ENCODE peak calls at places on chromosomes 3 and 15, in six cellular contexts. One of them, this sample, is unnamed.
A peak's percentile ranks its signal among the peaks of the same experiment; 100 is the strongest.

GRCh38 chr3:101518421-101518871 is 5.4 kb upstream of the SENP7 start:
- DNase-seq in HL-60: no peak
- DNase-seq in esophagus squamous epithelium: no peak
- DNase-seq in MM.1S: peak; percentile 90
- DNase-seq in dorsolateral prefrontal cortex: no peak
- DNase-seq in lower leg skin: no peak
- DNase-seq in this sample: no peak

GRCh38 chr15:92164327-92165000 is 229.2 kb upstream of the ST8SIA2 start:
- DNase-seq in HL-60: no peak
- DNase-seq in esophagus squamous epithelium: no peak
- DNase-seq in MM.1S: no peak
- DNase-seq in dorsolateral prefrontal cortex: no peak
- DNase-seq in lower leg skin: no peak
- DNase-seq in this sample: no peak

GRCh38 chr15:66565731-66566130 is at the start of gene LCTL:
- DNase-seq in HL-60: no peak
- DNase-seq in esophagus squamous epithelium: no peak
- DNase-seq in MM.1S: peak; percentile 33
- DNase-seq in dorsolateral prefrontal cortex: peak; percentile 13
- DNase-seq in lower leg skin: no peak
- DNase-seq in this sample: no peak

GRCh38 chr15:86183765-86184491 is 104.3 kb downstream of the AGBL1 start:
- DNase-seq in HL-60: no peak
- DNase-seq in esophagus squamous epithelium: no peak
- DNase-seq in MM.1S: no peak
- DNase-seq in dorsolateral prefrontal cortex: peak; percentile 44
- DNase-seq in lower leg skin: no peak
- DNase-seq in this sample: no peak

GRCh38 chr3:121431717-121432517 is 113.9 kb downstream of the POLQ start:
- DNase-seq in HL-60: no peak
- DNase-seq in esophagus squamous epithelium: no peak
- DNase-seq in MM.1S: peak; percentile 93
- DNase-seq in dorsolateral prefrontal cortex: no peak
- DNase-seq in lower leg skin: no peak
- DNase-seq in this sample: no peak

GRCh38 chr3:174440350-174440716 is 418.8 kb upstream of the NAALADL2 start:
- DNase-seq in HL-60: no peak
- DNase-seq in esophagus squamous epithelium: no peak
- DNase-seq in MM.1S: no peak
- DNase-seq in dorsolateral prefrontal cortex: no peak
- DNase-seq in lower leg skin: peak; percentile 31
- DNase-seq in this sample: no peak

GRCh38 chr3:98513136-98513535 is 9.6 kb downstream of the CLDND1 start:
- DNase-seq in HL-60: peak; percentile 80
- DNase-seq in esophagus squamous epithelium: no peak
- DNase-seq in MM.1S: no peak
- DNase-seq in dorsolateral prefrontal cortex: no peak
- DNase-seq in lower leg skin: peak; percentile 63
- DNase-seq in this sample: peak; percentile 72

GRCh38 chr15:101615986-101616848 is 36.0 kb downstream of the TM2D3 start:
- DNase-seq in HL-60: no peak
- DNase-seq in esophagus squamous epithelium: no peak
- DNase-seq in MM.1S: no peak
- DNase-seq in dorsolateral prefrontal cortex: no peak
- DNase-seq in lower leg skin: peak; percentile 39
- DNase-seq in this sample: no peak

GRCh38 chr3:7766530-7766929 is 735.1 kb upstream of the LMCD1 start:
- DNase-seq in HL-60: no peak
- DNase-seq in esophagus squamous epithelium: no peak
- DNase-seq in MM.1S: no peak
- DNase-seq in dorsolateral prefrontal cortex: no peak
- DNase-seq in lower leg skin: no peak
- DNase-seq in this sample: no peak

GRCh38 chr3:105365171-105365535 is 1.6 kb upstream of the ALCAM start:
- DNase-seq in HL-60: no peak
- DNase-seq in esophagus squamous epithelium: no peak
- DNase-seq in MM.1S: no peak
- DNase-seq in dorsolateral prefrontal cortex: no peak
- DNase-seq in lower leg skin: no peak
- DNase-seq in this sample: no peak

GRCh38 chr15:63502843-63503738 is 1.3 kb upstream of the USP3 start:
- DNase-seq in HL-60: peak; percentile 99
- DNase-seq in esophagus squamous epithelium: peak; percentile 49
- DNase-seq in MM.1S: peak; percentile 82
- DNase-seq in dorsolateral prefrontal cortex: peak; percentile 32
- DNase-seq in lower leg skin: peak; percentile 93
- DNase-seq in this sample: peak; percentile 99

GRCh38 chr15:69847625-69848024 is 250.1 kb downstream of the TLE3 start:
- DNase-seq in HL-60: no peak
- DNase-seq in esophagus squamous epithelium: no peak
- DNase-seq in MM.1S: no peak
- DNase-seq in dorsolateral prefrontal cortex: no peak
- DNase-seq in lower leg skin: no peak
- DNase-seq in this sample: no peak

GRCh38 chr3:134378384-134378783 is 4.1 kb upstream of the AMOTL2 start:
- DNase-seq in HL-60: no peak
- DNase-seq in esophagus squamous epithelium: no peak
- DNase-seq in MM.1S: no peak
- DNase-seq in dorsolateral prefrontal cortex: no peak
- DNase-seq in lower leg skin: no peak
- DNase-seq in this sample: no peak

GRCh38 chr15:53158995-53159394 is 368.9 kb upstream of the ONECUT1 start:
- DNase-seq in HL-60: no peak
- DNase-seq in esophagus squamous epithelium: no peak
- DNase-seq in MM.1S: no peak
- DNase-seq in dorsolateral prefrontal cortex: no peak
- DNase-seq in lower leg skin: no peak
- DNase-seq in this sample: no peak

GRCh38 chr3:116552261-116552660 is 107.0 kb upstream of the LSAMP start:
- DNase-seq in HL-60: no peak
- DNase-seq in esophagus squamous epithelium: no peak
- DNase-seq in MM.1S: no peak
- DNase-seq in dorsolateral prefrontal cortex: no peak
- DNase-seq in lower leg skin: no peak
- DNase-seq in this sample: no peak

GRCh38 chr3:159988617-159989251 is at the start of gene IL12A:
- DNase-seq in HL-60: peak; percentile 41
- DNase-seq in esophagus squamous epithelium: peak; percentile 21
- DNase-seq in MM.1S: peak; percentile 97
- DNase-seq in dorsolateral prefrontal cortex: peak; percentile 77
- DNase-seq in lower leg skin: peak; percentile 43
- DNase-seq in this sample: peak; percentile 79

GRCh38 chr3:66442254-66443249 is 58.3 kb downstream of the LRIG1 start:
- DNase-seq in HL-60: no peak
- DNase-seq in esophagus squamous epithelium: no peak
- DNase-seq in MM.1S: no peak
- DNase-seq in dorsolateral prefrontal cortex: peak; percentile 27
- DNase-seq in lower leg skin: peak; percentile 66
- DNase-seq in this sample: no peak

GRCh38 chr3:177646749-177647148 is 449.5 kb upstream of the TBL1XR1 start:
- DNase-seq in HL-60: no peak
- DNase-seq in esophagus squamous epithelium: no peak
- DNase-seq in MM.1S: no peak
- DNase-seq in dorsolateral prefrontal cortex: no peak
- DNase-seq in lower leg skin: no peak
- DNase-seq in this sample: no peak

GRCh38 chr3:12308517-12308916 is 19.6 kb downstream of the PPARG start:
- DNase-seq in HL-60: peak; percentile 40
- DNase-seq in esophagus squamous epithelium: no peak
- DNase-seq in MM.1S: no peak
- DNase-seq in dorsolateral prefrontal cortex: no peak
- DNase-seq in lower leg skin: no peak
- DNase-seq in this sample: no peak

GRCh38 chr3:141646760-141647561 is 91.1 kb upstream of the RNF7 start:
- DNase-seq in HL-60: peak; percentile 76
- DNase-seq in esophagus squamous epithelium: no peak
- DNase-seq in MM.1S: no peak
- DNase-seq in dorsolateral prefrontal cortex: no peak
- DNase-seq in lower leg skin: peak; percentile 31
- DNase-seq in this sample: peak; percentile 72

GRCh38 chr3:37310666-37311050 is 136.3 kb upstream of the LRRFIP2 start:
- DNase-seq in HL-60: no peak
- DNase-seq in esophagus squamous epithelium: no peak
- DNase-seq in MM.1S: no peak
- DNase-seq in dorsolateral prefrontal cortex: no peak
- DNase-seq in lower leg skin: no peak
- DNase-seq in this sample: no peak

GRCh38 chr3:124275421-124275820 is 283.5 kb upstream of the ROPN1 start:
- DNase-seq in HL-60: no peak
- DNase-seq in esophagus squamous epithelium: no peak
- DNase-seq in MM.1S: no peak
- DNase-seq in dorsolateral prefrontal cortex: no peak
- DNase-seq in lower leg skin: no peak
- DNase-seq in this sample: no peak

GRCh38 chr15:101804941-101805340 is 1.6 kb downstream of the OR4F6 start:
- DNase-seq in HL-60: no peak
- DNase-seq in esophagus squamous epithelium: no peak
- DNase-seq in MM.1S: no peak
- DNase-seq in dorsolateral prefrontal cortex: no peak
- DNase-seq in lower leg skin: no peak
- DNase-seq in this sample: no peak

GRCh38 chr3:113231827-113232253 is 20.5 kb downstream of the BOC start:
- DNase-seq in HL-60: no peak
- DNase-seq in esophagus squamous epithelium: no peak
- DNase-seq in MM.1S: no peak
- DNase-seq in dorsolateral prefrontal cortex: no peak
- DNase-seq in lower leg skin: no peak
- DNase-seq in this sample: no peak

GRCh38 chr3:124246949-124247348 is 255.0 kb upstream of the ROPN1 start:
- DNase-seq in HL-60: no peak
- DNase-seq in esophagus squamous epithelium: no peak
- DNase-seq in MM.1S: peak; percentile 26
- DNase-seq in dorsolateral prefrontal cortex: no peak
- DNase-seq in lower leg skin: no peak
- DNase-seq in this sample: no peak

GRCh38 chr3:23084367-23084766 is 118.8 kb upstream of the UBE2E2 start:
- DNase-seq in HL-60: no peak
- DNase-seq in esophagus squamous epithelium: no peak
- DNase-seq in MM.1S: no peak
- DNase-seq in dorsolateral prefrontal cortex: no peak
- DNase-seq in lower leg skin: no peak
- DNase-seq in this sample: no peak

GRCh38 chr15:66164788-66165187 is 88.8 kb downstream of the MEGF11 start:
- DNase-seq in HL-60: no peak
- DNase-seq in esophagus squamous epithelium: no peak
- DNase-seq in MM.1S: no peak
- DNase-seq in dorsolateral prefrontal cortex: no peak
- DNase-seq in lower leg skin: no peak
- DNase-seq in this sample: no peak

GRCh38 chr3:189947068-189947467 is 173.6 kb downstream of the P3H2 start:
- DNase-seq in HL-60: no peak
- DNase-seq in esophagus squamous epithelium: no peak
- DNase-seq in MM.1S: no peak
- DNase-seq in dorsolateral prefrontal cortex: no peak
- DNase-seq in lower leg skin: no peak
- DNase-seq in this sample: no peak

GRCh38 chr3:189949580-189949979 is 171.1 kb downstream of the P3H2 start:
- DNase-seq in HL-60: no peak
- DNase-seq in esophagus squamous epithelium: no peak
- DNase-seq in MM.1S: no peak
- DNase-seq in dorsolateral prefrontal cortex: no peak
- DNase-seq in lower leg skin: no peak
- DNase-seq in this sample: no peak

GRCh38 chr3:189945935-189946709 is 174.6 kb downstream of the P3H2 start:
- DNase-seq in HL-60: no peak
- DNase-seq in esophagus squamous epithelium: no peak
- DNase-seq in MM.1S: no peak
- DNase-seq in dorsolateral prefrontal cortex: no peak
- DNase-seq in lower leg skin: no peak
- DNase-seq in this sample: no peak

GRCh38 chr3:189948724-189949045 is 172.0 kb downstream of the P3H2 start:
- DNase-seq in HL-60: no peak
- DNase-seq in esophagus squamous epithelium: no peak
- DNase-seq in MM.1S: no peak
- DNase-seq in dorsolateral prefrontal cortex: no peak
- DNase-seq in lower leg skin: no peak
- DNase-seq in this sample: no peak

GRCh38 chr3:189947948-189948723 is 172.6 kb downstream of the P3H2 start:
- DNase-seq in HL-60: no peak
- DNase-seq in esophagus squamous epithelium: no peak
- DNase-seq in MM.1S: peak; percentile 45
- DNase-seq in dorsolateral prefrontal cortex: no peak
- DNase-seq in lower leg skin: no peak
- DNase-seq in this sample: no peak
- TF ChIP-seq CTCF in HL-60: no peak
- TF ChIP-seq CTCF in esophagus squamous epithelium: peak; percentile 59
- TF ChIP-seq CTCF in MM.1S: peak; percentile 74
- TF ChIP-seq CTCF in dorsolateral prefrontal cortex: peak; percentile 25
- TF ChIP-seq CTCF in lower leg skin: no peak
- TF ChIP-seq CTCF in this sample: no peak

DNA sequence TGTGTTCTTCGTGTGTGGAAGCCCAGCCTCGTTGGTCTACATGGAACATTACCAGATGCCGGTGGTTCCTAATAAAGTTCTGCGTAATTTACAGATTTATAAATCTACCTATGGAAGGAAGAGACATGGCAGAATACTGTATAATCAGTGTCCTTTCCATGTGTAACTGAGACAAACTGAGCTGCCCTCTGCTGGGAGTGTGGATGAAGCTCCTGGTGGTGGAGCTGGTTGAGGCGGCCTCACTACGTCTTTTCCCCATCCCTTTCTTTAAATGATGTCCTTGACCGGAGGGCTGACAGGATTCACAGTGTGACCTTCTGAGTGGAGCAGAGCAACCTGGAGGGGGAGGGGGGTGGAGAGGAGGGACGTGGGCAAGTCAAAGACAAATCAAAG is 267.0 kb upstream of the CHRM5 start:
- DNase-seq in HL-60: no peak
- DNase-seq in esophagus squamous epithelium: no peak
- DNase-seq in MM.1S: no peak
- DNase-seq in dorsolateral prefrontal cortex: no peak
- DNase-seq in lower leg skin: no peak
- DNase-seq in this sample: no peak
- TF ChIP-seq CTCF in HL-60: no peak
- TF ChIP-seq CTCF in esophagus squamous epithelium: no peak
- TF ChIP-seq CTCF in MM.1S: no peak
- TF ChIP-seq CTCF in dorsolateral prefrontal cortex: no peak
- TF ChIP-seq CTCF in lower leg skin: no peak
- TF ChIP-seq CTCF in this sample: no peak

GRCh38 chr15:31102374-31103342 is 1.1 kb upstream of the TRPM1 start:
- DNase-seq in HL-60: no peak
- DNase-seq in esophagus squamous epithelium: no peak
- DNase-seq in MM.1S: no peak
- DNase-seq in dorsolateral prefrontal cortex: no peak
- DNase-seq in lower leg skin: no peak
- DNase-seq in this sample: no peak
- TF ChIP-seq CTCF in HL-60: no peak
- TF ChIP-seq CTCF in esophagus squamous epithelium: no peak
- TF ChIP-seq CTCF in MM.1S: no peak
- TF ChIP-seq CTCF in dorsolateral prefrontal cortex: no peak
- TF ChIP-seq CTCF in lower leg skin: no peak
- TF ChIP-seq CTCF in this sample: no peak

GRCh38 chr3:94862703-94863102 is 799.8 kb downstream of the NSUN3 start:
- DNase-seq in HL-60: no peak
- DNase-seq in esophagus squamous epithelium: no peak
- DNase-seq in MM.1S: peak; percentile 64
- DNase-seq in dorsolateral prefrontal cortex: no peak
- DNase-seq in lower leg skin: no peak
- DNase-seq in this sample: no peak
- TF ChIP-seq CTCF in HL-60: peak; percentile 74
- TF ChIP-seq CTCF in esophagus squamous epithelium: no peak
- TF ChIP-seq CTCF in MM.1S: peak; percentile 73
- TF ChIP-seq CTCF in dorsolateral prefrontal cortex: no peak
- TF ChIP-seq CTCF in lower leg skin: no peak
- TF ChIP-seq CTCF in this sample: no peak

GRCh38 chr15:51267714-51268105 is 70.7 kb downstream of the CYP19A1 start:
- DNase-seq in HL-60: no peak
- DNase-seq in esophagus squamous epithelium: no peak
- DNase-seq in MM.1S: no peak
- DNase-seq in dorsolateral prefrontal cortex: peak; percentile 20
- DNase-seq in lower leg skin: no peak
- DNase-seq in this sample: no peak
- TF ChIP-seq CTCF in HL-60: no peak
- TF ChIP-seq CTCF in esophagus squamous epithelium: no peak
- TF ChIP-seq CTCF in MM.1S: no peak
- TF ChIP-seq CTCF in dorsolateral prefrontal cortex: no peak
- TF ChIP-seq CTCF in lower leg skin: no peak
- TF ChIP-seq CTCF in this sample: no peak